ENCODE peak calls at places on chromosomes 11 and 22, in eight cellular contexts. X, K, V, H, Q, B, S and N are unnamed samples.
A peak's percentile ranks its signal among the peaks of the same experiment; 100 is the strongest.

GRCh38 chr11:37718431-37718999 is 1120.5 kb upstream of the RAG2 start:
- DNase-seq in X (no peak), K (no peak), V (no peak), H (no peak), Q (no peak), B (no peak), S (no peak), N (peak; percentile 23)

GRCh38 chr22:44595841-44596341 is 97.9 kb upstream of the RTL6 start:
- DNase-seq in X (no peak), K (no peak), V (no peak), H (no peak), Q (peak; percentile 44), B (no peak), S (no peak), N (no peak)

GRCh38 chr11:9121397-9121796 is 30.0 kb upstream of the SCUBE2 start:
- DNase-seq in X (no peak), K (no peak), V (no peak), H (no peak), Q (no peak), B (no peak), S (no peak), N (no peak)

GRCh38 chr11:44277097-44278090 is 32.5 kb downstream of the ALX4 start:
- DNase-seq in X (no peak), K (peak; percentile 44), V (no peak), H (no peak), Q (no peak), B (no peak), S (no peak), N (no peak)

GRCh38 chr11:116173506-116173905 is 599.3 kb downstream of the BUD13 start:
- DNase-seq in X (no peak), K (no peak), V (no peak), H (no peak), Q (no peak), B (no peak), S (no peak), N (no peak)

GRCh38 chr11:77557553-77557952 is 32.2 kb upstream of the AQP11 start:
- DNase-seq in X (no peak), K (no peak), V (no peak), H (no peak), Q (peak; percentile 26), B (peak; percentile 51), S (no peak), N (no peak)

GRCh38 chr11:85595285-85595884 is 31.8 kb downstream of the DLG2 start:
- DNase-seq in X (no peak), K (no peak), V (no peak), H (no peak), Q (peak; percentile 32), B (no peak), S (no peak), N (peak; percentile 54)

GRCh38 chr11:123544631-123545375 is 109.6 kb downstream of the SCN3B start:
- DNase-seq in X (no peak), K (no peak), V (no peak), H (no peak), Q (peak; percentile 71), B (no peak), S (no peak), N (peak; percentile 25)

GRCh38 chr11:69220581-69221051 is 64.9 kb downstream of the SMIM38 start:
- DNase-seq in X (no peak), K (no peak), V (no peak), H (peak; percentile 71), Q (no peak), B (no peak), S (peak; percentile 27), N (no peak)

GRCh38 chr22:37502342-37503182 is 16.4 kb upstream of the MFNG start:
- DNase-seq in X (no peak), K (peak; percentile 87), V (no peak), H (peak; percentile 84), Q (no peak), B (no peak), S (peak; percentile 79), N (peak; percentile 99)

GRCh38 chr11:73310076-73310475 is 2.0 kb downstream of the ARHGEF17 start:
- DNase-seq in X (no peak), K (no peak), V (no peak), H (no peak), Q (no peak), B (no peak), S (no peak), N (no peak)
- H3K4me3 ChIP-seq in X (peak overlapping the region; percentile 78), K (peak overlapping the region; percentile 76), V (no peak overlapping the region), H (peak overlapping the region; percentile 76), Q (peak overlapping the region; percentile 86), B (no peak overlapping the region), S (no peak overlapping the region), N (no peak overlapping the region)

DNA sequence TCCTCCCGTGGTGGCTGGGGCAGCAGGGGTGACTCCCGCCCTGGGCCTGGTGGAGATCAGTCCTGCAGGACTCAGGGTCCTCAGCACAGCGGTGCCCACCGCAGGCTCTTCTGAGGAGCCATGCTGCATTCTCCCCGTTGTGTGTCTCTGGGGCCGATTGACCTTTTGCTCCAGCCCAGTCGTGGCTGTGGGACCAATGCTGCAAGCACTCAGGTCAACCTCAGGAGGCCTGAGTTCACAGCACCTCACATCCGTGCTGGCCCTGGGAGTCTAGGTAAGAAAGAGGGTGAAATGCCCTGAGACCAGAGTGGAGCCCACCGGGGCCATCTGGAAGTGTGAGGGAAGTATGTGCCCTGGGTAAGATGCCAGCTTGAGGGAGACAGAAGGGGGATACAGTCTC is 316.1 kb upstream of the B3GAT1 start:
- DNase-seq in X (no peak), K (no peak), V (no peak), H (no peak), Q (no peak), B (no peak), S (no peak), N (no peak)
- H3K4me1 ChIP-seq in X (no peaks in the 10 kb centered on the region), K (no peaks in the 10 kb centered on the region), V (no peaks in the 10 kb centered on the region), H (no peaks in the 10 kb centered on the region), Q (peaks cover 10% of the 10 kb centered on the region), B (peaks cover 8% of the 10 kb centered on the region), S (peaks cover 4% of the 10 kb centered on the region), N (no peaks in the 10 kb centered on the region)

GRCh38 chr11:1827095-1827797 is 7.5 kb upstream of the SYT8 start:
- DNase-seq in X (peak; percentile 73), K (peak; percentile 85), V (no peak), H (peak; percentile 84), Q (peak; percentile 89), B (no peak), S (peak; percentile 83), N (peak; percentile 81)

GRCh38 chr11:1824221-1825038 is 10.4 kb upstream of the SYT8 start:
- DNase-seq in X (no peak), K (no peak), V (no peak), H (no peak), Q (no peak), B (no peak), S (no peak), N (no peak)

GRCh38 chr11:1826552-1827094 is 8.2 kb upstream of the SYT8 start:
- DNase-seq in X (no peak), K (peak; percentile 81), V (no peak), H (no peak), Q (peak; percentile 71), B (no peak), S (peak; percentile 59), N (peak; percentile 67)

GRCh38 chr11:1825039-1825740 is 9.6 kb upstream of the SYT8 start:
- DNase-seq in X (peak; percentile 78), K (peak; percentile 87), V (no peak), H (no peak), Q (no peak), B (peak; percentile 89), S (peak; percentile 72), N (peak; percentile 56)

DNA sequence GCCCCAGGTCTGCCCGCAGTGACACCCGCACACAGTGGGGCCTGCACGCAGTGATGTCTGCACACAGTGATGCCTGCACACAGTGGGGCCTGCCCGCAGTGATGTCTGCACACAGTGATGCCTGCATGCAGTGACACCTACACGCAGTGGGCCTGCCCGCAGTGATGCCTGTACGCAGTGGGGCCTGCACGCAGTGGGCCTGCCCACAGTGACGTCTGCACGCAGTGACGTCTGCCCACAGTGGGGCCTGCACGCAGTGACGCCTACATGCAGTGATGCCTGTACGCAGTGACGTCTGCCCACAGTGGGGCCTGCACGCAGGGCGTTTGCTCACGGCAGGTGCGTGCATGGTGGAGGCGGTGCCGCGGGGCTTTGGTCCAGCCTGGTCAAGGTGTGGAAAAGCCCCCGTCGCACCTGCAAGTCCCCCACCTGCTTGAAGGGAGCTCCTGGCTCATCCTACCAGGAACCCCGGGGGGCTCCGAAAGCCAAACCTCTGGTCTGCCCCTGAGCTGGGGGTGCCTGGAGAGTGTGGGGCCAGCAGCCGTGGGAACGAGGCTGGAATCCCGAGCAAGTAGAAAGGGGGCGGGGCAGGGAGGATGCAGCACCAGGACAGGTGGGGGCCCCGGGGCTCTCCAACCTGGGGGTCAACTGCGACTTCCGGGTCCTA is 8.9 kb upstream of the SYT8 start:
- DNase-seq in X (no peak), K (no peak), V (no peak), H (no peak), Q (no peak), B (no peak), S (no peak), N (no peak)
- H3K27me3 ChIP-seq in X (no peaks in the 10 kb centered on the region), K (no peaks in the 10 kb centered on the region), V (no peaks in the 10 kb centered on the region), H (peaks cover 5% of the 10 kb centered on the region), Q (no peaks in the 10 kb centered on the region), B (no peaks in the 10 kb centered on the region), S (no peaks in the 10 kb centered on the region), N (no peaks in the 10 kb centered on the region)

GRCh38 chr11:130449996-130450419 is 1.6 kb downstream of the ADAMTS15 start:
- DNase-seq in X (peak; percentile 91), K (peak; percentile 86), V (no peak), H (no peak), Q (peak; percentile 65), B (peak; percentile 68), S (peak; percentile 23), N (no peak)

GRCh38 chr11:130448416-130449068 is at the start of gene ADAMTS15:
- DNase-seq in X (peak; percentile 93), K (peak; percentile 93), V (no peak), H (peak; percentile 63), Q (peak; percentile 81), B (peak; percentile 84), S (peak; percentile 57), N (peak; percentile 70)

GRCh38 chr11:130449246-130449990 is 973 bp downstream of the ADAMTS15 start:
- DNase-seq in X (peak; percentile 65), K (peak; percentile 69), V (no peak), H (no peak), Q (peak; percentile 52), B (no peak), S (no peak), N (no peak)

GRCh38 chr11:130451261-130452019 is 3.0 kb downstream of the ADAMTS15 start:
- DNase-seq in X (peak; percentile 55), K (no peak), V (no peak), H (no peak), Q (no peak), B (no peak), S (no peak), N (peak; percentile 41)

GRCh38 chr11:130448039-130448415 is 418 bp upstream of the ADAMTS15 start:
- DNase-seq in X (no peak), K (no peak), V (no peak), H (no peak), Q (no peak), B (no peak), S (no peak), N (no peak)
- H3K4me3 ChIP-seq in X (peak overlapping the region; percentile 79), K (peak overlapping the region; percentile 62), V (no peak overlapping the region), H (peak overlapping the region; percentile 41), Q (peak overlapping the region; percentile 83), B (no peak overlapping the region), S (no peak overlapping the region), N (peak overlapping the region; percentile 47)

GRCh38 chr22:24446291-24446611 is 18.9 kb downstream of the ADORA2A start:
- DNase-seq in X (no peak), K (no peak), V (no peak), H (no peak), Q (no peak), B (no peak), S (no peak), N (no peak)
- H3K4me1 ChIP-seq in X (peaks cover 30% of the 10 kb centered on the region), K (peaks cover 9% of the 10 kb centered on the region), V (peaks cover 14% of the 10 kb centered on the region), H (no peaks in the 10 kb centered on the region), Q (peaks cover 84% of the 10 kb centered on the region), B (peaks cover 14% of the 10 kb centered on the region), S (no peaks in the 10 kb centered on the region), N (no peaks in the 10 kb centered on the region)

GRCh38 chr11:120680322-120680721 is 168.8 kb downstream of the GRIK4 start:
- DNase-seq in X (no peak), K (no peak), V (no peak), H (no peak), Q (no peak), B (no peak), S (no peak), N (no peak)
- H3K27me3 ChIP-seq in X (peaks cover 29% of the 10 kb centered on the region), K (peaks cover 18% of the 10 kb centered on the region), V (no peaks in the 10 kb centered on the region), H (no peaks in the 10 kb centered on the region), Q (peaks cover 2% of the 10 kb centered on the region), B (no peaks in the 10 kb centered on the region), S (no peaks in the 10 kb centered on the region), N (no peaks in the 10 kb centered on the region)